ENCODE peak calls at places on chromosomes 5 and 9, in six cellular contexts. N, G, T, W, R and D are unnamed samples.

GRCh38 chr5:58235279-58235678 is 224.6 kb downstream of the PLK2 start:
- DNase-seq in N (no peak), G (no peak), T (no peak), W (no peak), R (no peak), D (no peak)

GRCh38 chr5:86617309-86617755 is 409 bp upstream of the COX7C start:
- DNase-seq in N (no peak), G (no peak), T (no peak), W (no peak), R (no peak), D (no peak)

GRCh38 chr9:75054373-75055001 is 26.4 kb upstream of the CARNMT1 start:
- DNase-seq in N (no peak), G (no peak), T (no peak), W (peak), R (no peak), D (no peak)

GRCh38 chr5:677131-678101 is 15.7 kb downstream of the TPPP start:
- DNase-seq in N (no peak), G (no peak), T (no peak), W (no peak), R (no peak), D (no peak)

GRCh38 chr5:43042176-43042625 is 2.1 kb upstream of the ANXA2R start:
- DNase-seq in N (peak), G (peak), T (peak), W (peak), R (peak), D (peak)

GRCh38 chr9:91421022-91421765 is 2.4 kb downstream of the NFIL3 start:
- DNase-seq in N (peak), G (peak), T (no peak), W (peak), R (peak), D (no peak)

GRCh38 chr5:139783436-139783955 is 12.1 kb upstream of the PSD2 start:
- DNase-seq in N (no peak), G (no peak), T (no peak), W (no peak), R (no peak), D (no peak)

GRCh38 chr5:56369333-56369947 is 136.3 kb upstream of the ANKRD55 start:
- DNase-seq in N (no peak), G (no peak), T (no peak), W (no peak), R (no peak), D (no peak)

GRCh38 chr5:166236327-166236726 is 2055.1 kb upstream of the WWC1 start:
- DNase-seq in N (no peak), G (no peak), T (no peak), W (no peak), R (no peak), D (no peak)
- H3K9ac ChIP-seq in N (no peak), G (no peak), T (no peak), W (no peak), R (no peak), D (no peak)

GRCh38 chr5:107652839-107653607 is 17.7 kb downstream of the EFNA5 start:
- DNase-seq in N (peak), G (peak), T (no peak), W (no peak), R (no peak), D (no peak)

GRCh38 chr5:107654827-107655226 is 15.9 kb downstream of the EFNA5 start:
- DNase-seq in N (no peak), G (no peak), T (no peak), W (no peak), R (no peak), D (no peak)

GRCh38 chr5:107651326-107651725 is 19.4 kb downstream of the EFNA5 start:
- DNase-seq in N (peak), G (peak), T (no peak), W (no peak), R (no peak), D (no peak)

GRCh38 chr5:107655836-107656235 is 14.9 kb downstream of the EFNA5 start:
- DNase-seq in N (no peak), G (peak), T (no peak), W (no peak), R (no peak), D (no peak)

DNA sequence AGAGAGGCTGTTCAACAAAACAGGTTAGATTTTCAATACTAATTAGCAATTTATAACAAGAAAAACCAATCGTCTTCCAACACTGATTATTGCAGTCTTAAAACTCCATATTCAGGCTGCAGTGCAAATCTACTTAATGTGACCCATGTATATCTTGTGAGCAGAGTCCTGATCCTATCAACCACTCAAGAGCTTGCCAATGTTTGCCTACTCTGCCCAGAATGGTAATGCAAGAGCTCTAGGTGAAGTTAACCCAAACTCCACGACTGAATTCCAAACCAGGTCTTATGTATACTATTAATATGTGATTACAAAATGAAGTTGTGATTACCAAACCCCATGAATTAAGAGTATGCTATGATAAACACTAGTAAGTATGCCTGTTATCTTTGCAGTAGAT is 17.1 kb downstream of the EFNA5 start:
- DNase-seq in N (no peak), G (no peak), T (no peak), W (no peak), R (no peak), D (no peak)
- H3K9ac ChIP-seq in N (no peak), G (no peak), T (no peak), W (no peak), R (no peak), D (no peak)

GRCh38 chr5:119338326-119338957 is 17.4 kb upstream of the TNFAIP8 start:
- DNase-seq in N (no peak), G (no peak), T (no peak), W (no peak), R (no peak), D (no peak)

GRCh38 chr5:119341452-119342349 is 14.1 kb upstream of the TNFAIP8 start:
- DNase-seq in N (no peak), G (no peak), T (no peak), W (no peak), R (no peak), D (no peak)

GRCh38 chr5:119339344-119339743 is 16.5 kb upstream of the TNFAIP8 start:
- DNase-seq in N (no peak), G (no peak), T (no peak), W (no peak), R (no peak), D (no peak)

GRCh38 chr5:119340597-119341218 is 15.1 kb upstream of the TNFAIP8 start:
- DNase-seq in N (no peak), G (no peak), T (no peak), W (no peak), R (no peak), D (peak)

GRCh38 chr5:119339965-119340364 is 15.9 kb upstream of the TNFAIP8 start:
- DNase-seq in N (no peak), G (no peak), T (no peak), W (no peak), R (no peak), D (no peak)
- H3K9ac ChIP-seq in N (no peak), G (no peak), T (no peak), W (no peak), R (no peak), D (no peak)

DNA sequence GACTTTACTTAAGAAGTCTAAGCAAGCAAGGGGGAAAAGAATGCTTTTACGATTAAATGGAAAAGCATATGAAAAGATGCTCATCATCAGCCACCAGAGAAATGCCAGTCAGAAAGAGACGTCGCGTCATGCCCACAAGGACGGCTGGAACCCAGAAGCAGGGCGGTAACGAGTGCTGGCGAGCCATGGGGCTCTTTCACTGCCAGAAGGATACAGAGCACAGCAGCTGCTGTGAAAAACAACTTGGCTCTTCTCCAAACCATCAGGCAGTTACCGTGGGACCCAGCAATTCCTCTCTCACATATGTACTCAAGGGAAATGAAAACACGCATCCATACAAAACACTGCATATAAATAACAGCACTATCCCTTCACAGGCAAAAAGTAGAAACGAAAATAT is 95.5 kb downstream of the CAMSAP1 start:
- DNase-seq in N (no peak), G (no peak), T (no peak), W (no peak), R (no peak), D (no peak)
- H3K9ac ChIP-seq in N (no peak), G (no peak), T (no peak), W (no peak), R (no peak), D (no peak)